ENCODE peak calls at places on chromosomes 5 and 9, in six cellular contexts. One of them, this sample, is unnamed.

GRCh38 chr9:94140418-94140780 is 56.1 kb downstream of the PTPDC1 start:
- DNase-seq in fibroblast of lung: no peak
- DNase-seq in WERI-Rb-1: no peak
- DNase-seq in tibial nerve: no peak
- DNase-seq in adipocyte: no peak
- DNase-seq in CD8-positive, alpha-beta T cell: no peak
- DNase-seq in this sample: no peak

GRCh38 chr9:128912270-128912853 is 8.4 kb upstream of the PHYHD1 start:
- DNase-seq in fibroblast of lung: peak; percentile 98
- DNase-seq in WERI-Rb-1: no peak
- DNase-seq in tibial nerve: no peak
- DNase-seq in adipocyte: peak; percentile 67
- DNase-seq in CD8-positive, alpha-beta T cell: no peak
- DNase-seq in this sample: no peak

GRCh38 chr5:57410374-57411320 is 72.0 kb downstream of the ACTBL2 start:
- DNase-seq in fibroblast of lung: no peak
- DNase-seq in WERI-Rb-1: no peak
- DNase-seq in tibial nerve: no peak
- DNase-seq in adipocyte: no peak
- DNase-seq in CD8-positive, alpha-beta T cell: no peak
- DNase-seq in this sample: no peak

GRCh38 chr5:82865625-82866024 is 211.6 kb downstream of the TMEM167A start:
- DNase-seq in fibroblast of lung: no peak
- DNase-seq in WERI-Rb-1: no peak
- DNase-seq in tibial nerve: no peak
- DNase-seq in adipocyte: no peak
- DNase-seq in CD8-positive, alpha-beta T cell: no peak
- DNase-seq in this sample: no peak

GRCh38 chr9:109319072-109319630 is 1.7 kb downstream of the EPB41L4B start:
- DNase-seq in fibroblast of lung: peak; percentile 32
- DNase-seq in WERI-Rb-1: peak; percentile 77
- DNase-seq in tibial nerve: no peak
- DNase-seq in adipocyte: no peak
- DNase-seq in CD8-positive, alpha-beta T cell: no peak
- DNase-seq in this sample: no peak

GRCh38 chr5:42992035-42992570 is 48.0 kb downstream of the ANXA2R start:
- DNase-seq in fibroblast of lung: peak; percentile 89
- DNase-seq in WERI-Rb-1: no peak
- DNase-seq in tibial nerve: peak; percentile 73
- DNase-seq in adipocyte: peak; percentile 84
- DNase-seq in CD8-positive, alpha-beta T cell: peak; percentile 74
- DNase-seq in this sample: peak; percentile 80

GRCh38 chr9:135156525-135157510 is 69.3 kb downstream of the OLFM1 start:
- DNase-seq in fibroblast of lung: peak; percentile 30
- DNase-seq in WERI-Rb-1: no peak
- DNase-seq in tibial nerve: peak; percentile 20
- DNase-seq in adipocyte: peak; percentile 51
- DNase-seq in CD8-positive, alpha-beta T cell: no peak
- DNase-seq in this sample: no peak

GRCh38 chr5:66351822-66352221 is 207.7 kb downstream of the SREK1 start:
- DNase-seq in fibroblast of lung: no peak
- DNase-seq in WERI-Rb-1: no peak
- DNase-seq in tibial nerve: no peak
- DNase-seq in adipocyte: no peak
- DNase-seq in CD8-positive, alpha-beta T cell: no peak
- DNase-seq in this sample: no peak

DNA sequence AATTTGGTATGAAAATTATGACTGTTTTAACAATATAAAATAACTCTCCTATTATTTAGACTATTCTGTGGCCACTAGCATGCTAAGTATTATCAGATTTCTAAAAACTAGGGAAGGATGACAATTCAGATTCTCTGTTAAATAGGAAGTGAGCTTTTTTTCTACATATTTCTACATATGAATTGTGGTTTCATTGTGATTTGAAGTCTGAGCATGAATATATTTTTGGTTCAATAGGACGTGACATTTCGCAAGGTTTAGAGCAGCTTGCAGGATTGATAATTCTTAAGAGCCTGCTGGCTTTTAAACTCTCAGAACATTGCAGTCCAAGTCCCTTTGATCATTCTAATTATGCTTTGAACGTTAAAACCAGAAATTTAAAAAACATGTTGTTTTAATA is 82.9 kb downstream of the ADGRV1 start:
- DNase-seq in fibroblast of lung: no peak
- DNase-seq in WERI-Rb-1: no peak
- DNase-seq in tibial nerve: no peak
- DNase-seq in adipocyte: no peak
- DNase-seq in CD8-positive, alpha-beta T cell: no peak
- DNase-seq in this sample: no peak
- H3K27me3 ChIP-seq in fibroblast of lung: no peaks in the 10 kb centered on the region
- H3K27me3 ChIP-seq in WERI-Rb-1: no peaks in the 10 kb centered on the region
- H3K27me3 ChIP-seq in tibial nerve: no peaks in the 10 kb centered on the region
- H3K27me3 ChIP-seq in adipocyte: no peaks in the 10 kb centered on the region
- H3K27me3 ChIP-seq in CD8-positive, alpha-beta T cell: no peaks in the 10 kb centered on the region
- H3K27me3 ChIP-seq in this sample: no peaks in the 10 kb centered on the region

GRCh38 chr5:1013948-1014301 is 5.3 kb downstream of the NKD2 start:
- DNase-seq in fibroblast of lung: no peak
- DNase-seq in WERI-Rb-1: no peak
- DNase-seq in tibial nerve: no peak
- DNase-seq in adipocyte: no peak
- DNase-seq in CD8-positive, alpha-beta T cell: no peak
- DNase-seq in this sample: no peak
- H3K27me3 ChIP-seq in fibroblast of lung: peaks cover 19% of the 10 kb centered on the region
- H3K27me3 ChIP-seq in WERI-Rb-1: peaks cover 11% of the 10 kb centered on the region
- H3K27me3 ChIP-seq in tibial nerve: peaks cover 35% of the 10 kb centered on the region
- H3K27me3 ChIP-seq in adipocyte: peaks cover 38% of the 10 kb centered on the region
- H3K27me3 ChIP-seq in CD8-positive, alpha-beta T cell: peaks cover 12% of the 10 kb centered on the region
- H3K27me3 ChIP-seq in this sample: peaks cover 4% of the 10 kb centered on the region

DNA sequence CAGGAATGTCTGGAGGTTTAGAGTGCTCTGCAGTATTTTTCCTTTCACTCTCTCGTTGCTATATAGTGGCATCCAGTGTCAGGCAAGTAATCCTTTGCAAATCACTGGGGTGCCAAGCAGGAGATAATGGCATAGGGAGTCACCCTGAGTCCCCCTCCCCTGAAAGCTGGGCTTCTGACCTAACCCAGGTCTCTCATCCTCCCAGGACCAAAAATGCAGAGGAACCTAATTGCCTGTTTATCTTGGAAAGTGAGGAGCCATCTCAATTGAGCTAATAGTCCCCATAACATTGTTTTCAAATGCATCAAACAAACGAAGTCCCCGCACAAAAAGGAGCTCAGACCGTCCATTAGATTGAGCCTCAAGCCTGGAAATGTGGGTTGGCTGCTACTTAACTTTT is 368.0 kb upstream of the IRX2 start:
- DNase-seq in fibroblast of lung: no peak
- DNase-seq in WERI-Rb-1: no peak
- DNase-seq in tibial nerve: no peak
- DNase-seq in adipocyte: no peak
- DNase-seq in CD8-positive, alpha-beta T cell: no peak
- DNase-seq in this sample: no peak
- H3K27me3 ChIP-seq in fibroblast of lung: no peaks in the 10 kb centered on the region
- H3K27me3 ChIP-seq in WERI-Rb-1: peaks cover 100% of the 10 kb centered on the region
- H3K27me3 ChIP-seq in tibial nerve: peaks cover 24% of the 10 kb centered on the region
- H3K27me3 ChIP-seq in adipocyte: no peaks in the 10 kb centered on the region
- H3K27me3 ChIP-seq in CD8-positive, alpha-beta T cell: no peaks in the 10 kb centered on the region
- H3K27me3 ChIP-seq in this sample: peaks cover 7% of the 10 kb centered on the region

GRCh38 chr5:141942185-141942857 is 15.7 kb downstream of the PCDH12 start:
- DNase-seq in fibroblast of lung: no peak
- DNase-seq in WERI-Rb-1: no peak
- DNase-seq in tibial nerve: no peak
- DNase-seq in adipocyte: no peak
- DNase-seq in CD8-positive, alpha-beta T cell: no peak
- DNase-seq in this sample: no peak
- H3K27me3 ChIP-seq in fibroblast of lung: no peaks in the 10 kb centered on the region
- H3K27me3 ChIP-seq in WERI-Rb-1: no peaks in the 10 kb centered on the region
- H3K27me3 ChIP-seq in tibial nerve: no peaks in the 10 kb centered on the region
- H3K27me3 ChIP-seq in adipocyte: peaks cover 4% of the 10 kb centered on the region
- H3K27me3 ChIP-seq in CD8-positive, alpha-beta T cell: no peaks in the 10 kb centered on the region
- H3K27me3 ChIP-seq in this sample: no peaks in the 10 kb centered on the region

DNA sequence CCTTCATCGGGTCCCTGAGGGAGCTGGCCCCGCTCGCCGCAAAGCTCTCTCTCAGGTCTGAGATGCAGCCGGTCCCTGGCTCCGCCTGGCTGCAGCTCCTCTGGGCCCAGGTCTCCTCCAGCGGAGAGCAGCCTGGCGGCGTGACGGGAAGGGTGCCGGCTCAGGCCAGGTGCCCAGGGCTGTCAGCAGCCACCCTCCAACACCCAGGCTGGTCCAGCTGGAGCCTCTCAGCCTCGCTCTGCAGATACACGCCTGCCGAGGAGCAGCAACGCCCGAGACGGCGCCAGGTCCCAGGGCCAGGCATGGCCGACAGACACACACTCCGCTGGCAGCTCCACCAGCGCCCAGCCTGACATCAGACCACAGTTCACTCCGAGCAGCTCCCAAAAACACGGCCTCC is 25.6 kb downstream of the FAM163B start:
- DNase-seq in fibroblast of lung: no peak
- DNase-seq in WERI-Rb-1: no peak
- DNase-seq in tibial nerve: no peak
- DNase-seq in adipocyte: no peak
- DNase-seq in CD8-positive, alpha-beta T cell: no peak
- DNase-seq in this sample: no peak
- H3K27me3 ChIP-seq in fibroblast of lung: peaks cover 13% of the 10 kb centered on the region
- H3K27me3 ChIP-seq in WERI-Rb-1: no peaks in the 10 kb centered on the region
- H3K27me3 ChIP-seq in tibial nerve: peaks cover 60% of the 10 kb centered on the region
- H3K27me3 ChIP-seq in adipocyte: peaks cover 70% of the 10 kb centered on the region
- H3K27me3 ChIP-seq in CD8-positive, alpha-beta T cell: peaks cover 9% of the 10 kb centered on the region
- H3K27me3 ChIP-seq in this sample: no peaks in the 10 kb centered on the region

GRCh38 chr9:96026655-96027213 is 151.2 kb downstream of the ERCC6L2 start:
- DNase-seq in fibroblast of lung: no peak
- DNase-seq in WERI-Rb-1: no peak
- DNase-seq in tibial nerve: no peak
- DNase-seq in adipocyte: no peak
- DNase-seq in CD8-positive, alpha-beta T cell: no peak
- DNase-seq in this sample: no peak
- H3K27me3 ChIP-seq in fibroblast of lung: peaks cover 54% of the 10 kb centered on the region
- H3K27me3 ChIP-seq in WERI-Rb-1: no peaks in the 10 kb centered on the region
- H3K27me3 ChIP-seq in tibial nerve: peaks cover 26% of the 10 kb centered on the region
- H3K27me3 ChIP-seq in adipocyte: peaks cover 70% of the 10 kb centered on the region
- H3K27me3 ChIP-seq in CD8-positive, alpha-beta T cell: no peaks in the 10 kb centered on the region
- H3K27me3 ChIP-seq in this sample: no peaks in the 10 kb centered on the region

GRCh38 chr5:73437126-73438047 is 11.2 kb downstream of the FOXD1 start:
- DNase-seq in fibroblast of lung: peak; percentile 86
- DNase-seq in WERI-Rb-1: no peak
- DNase-seq in tibial nerve: no peak
- DNase-seq in adipocyte: peak; percentile 76
- DNase-seq in CD8-positive, alpha-beta T cell: no peak
- DNase-seq in this sample: no peak

GRCh38 chr5:73438897-73439470 is 9.6 kb downstream of the FOXD1 start:
- DNase-seq in fibroblast of lung: no peak
- DNase-seq in WERI-Rb-1: no peak
- DNase-seq in tibial nerve: no peak
- DNase-seq in adipocyte: no peak
- DNase-seq in CD8-positive, alpha-beta T cell: no peak
- DNase-seq in this sample: no peak

GRCh38 chr5:73440262-73440661 is 8.3 kb downstream of the FOXD1 start:
- DNase-seq in fibroblast of lung: peak; percentile 61
- DNase-seq in WERI-Rb-1: no peak
- DNase-seq in tibial nerve: no peak
- DNase-seq in adipocyte: no peak
- DNase-seq in CD8-positive, alpha-beta T cell: no peak
- DNase-seq in this sample: no peak

GRCh38 chr5:73436535-73437125 is 11.9 kb downstream of the FOXD1 start:
- DNase-seq in fibroblast of lung: no peak
- DNase-seq in WERI-Rb-1: no peak
- DNase-seq in tibial nerve: no peak
- DNase-seq in adipocyte: no peak
- DNase-seq in CD8-positive, alpha-beta T cell: no peak
- DNase-seq in this sample: no peak

GRCh38 chr5:73438048-73438896 is 10.3 kb downstream of the FOXD1 start:
- DNase-seq in fibroblast of lung: no peak
- DNase-seq in WERI-Rb-1: no peak
- DNase-seq in tibial nerve: no peak
- DNase-seq in adipocyte: peak; percentile 24
- DNase-seq in CD8-positive, alpha-beta T cell: no peak
- DNase-seq in this sample: no peak
- H3K27me3 ChIP-seq in fibroblast of lung: peaks cover 12% of the 10 kb centered on the region
- H3K27me3 ChIP-seq in WERI-Rb-1: no peaks in the 10 kb centered on the region
- H3K27me3 ChIP-seq in tibial nerve: peaks cover 97% of the 10 kb centered on the region
- H3K27me3 ChIP-seq in adipocyte: peaks cover 52% of the 10 kb centered on the region
- H3K27me3 ChIP-seq in CD8-positive, alpha-beta T cell: peaks cover 75% of the 10 kb centered on the region
- H3K27me3 ChIP-seq in this sample: peaks cover 90% of the 10 kb centered on the region

GRCh38 chr5:475704-476101 is 32.7 kb downstream of the EXOC3 start:
- DNase-seq in fibroblast of lung: no peak
- DNase-seq in WERI-Rb-1: no peak
- DNase-seq in tibial nerve: no peak
- DNase-seq in adipocyte: no peak
- DNase-seq in CD8-positive, alpha-beta T cell: no peak
- DNase-seq in this sample: no peak
- H3K27me3 ChIP-seq in fibroblast of lung: peaks cover 6% of the 10 kb centered on the region
- H3K27me3 ChIP-seq in WERI-Rb-1: peaks cover 24% of the 10 kb centered on the region
- H3K27me3 ChIP-seq in tibial nerve: peaks cover 61% of the 10 kb centered on the region
- H3K27me3 ChIP-seq in adipocyte: peaks cover 38% of the 10 kb centered on the region
- H3K27me3 ChIP-seq in CD8-positive, alpha-beta T cell: peaks cover 6% of the 10 kb centered on the region
- H3K27me3 ChIP-seq in this sample: peaks cover 40% of the 10 kb centered on the region